ENCODE peak calls at places on chromosome 2, in six cellular contexts. One of them, this sample, is unnamed.
A peak's percentile ranks its signal among the peaks of the same experiment; 100 is the strongest.

GRCh38 chr2:121355488-121355887 is 70.5 kb upstream of the TFCP2L1 start:
- DNase-seq in K562: no peak
- DNase-seq in H1: no peak
- DNase-seq in HepG2: peak; percentile 59
- DNase-seq in SK-N-SH: no peak
- DNase-seq in HCT116: no peak
- DNase-seq in this sample: no peak

GRCh38 chr2:119490653-119491195 is 33.6 kb downstream of the SCTR start:
- DNase-seq in H1: no peak
- DNase-seq in HCT116: no peak
- DNase-seq in SK-N-SH: no peak
- DNase-seq in HepG2: no peak
- DNase-seq in K562: no peak
- DNase-seq in this sample: no peak

GRCh38 chr2:53646788-53647187 is 120.8 kb upstream of the CHAC2 start:
- DNase-seq in HepG2: no peak
- DNase-seq in H1: peak; percentile 3
- DNase-seq in K562: no peak
- DNase-seq in SK-N-SH: no peak
- DNase-seq in HCT116: no peak
- DNase-seq in this sample: peak; percentile 39

GRCh38 chr2:171952748-171953147 is 30.5 kb downstream of the HAT1 start:
- DNase-seq in SK-N-SH: no peak
- DNase-seq in K562: no peak
- DNase-seq in H1: no peak
- DNase-seq in HepG2: no peak
- DNase-seq in HCT116: no peak
- DNase-seq in this sample: no peak

GRCh38 chr2:65637061-65637460 is 204.7 kb upstream of the SPRED2 start:
- DNase-seq in SK-N-SH: no peak
- DNase-seq in H1: no peak
- DNase-seq in HepG2: no peak
- DNase-seq in HCT116: no peak
- DNase-seq in K562: no peak
- DNase-seq in this sample: no peak

GRCh38 chr2:148391324-148391723 is 253.2 kb upstream of the EPC2 start:
- DNase-seq in HCT116: no peak
- DNase-seq in HepG2: no peak
- DNase-seq in H1: no peak
- DNase-seq in K562: no peak
- DNase-seq in SK-N-SH: no peak
- DNase-seq in this sample: no peak

GRCh38 chr2:181025004-181025403 is 44.6 kb downstream of the UBE2E3 start:
- DNase-seq in K562: no peak
- DNase-seq in H1: no peak
- DNase-seq in SK-N-SH: no peak
- DNase-seq in HepG2: no peak
- DNase-seq in HCT116: no peak
- DNase-seq in this sample: no peak

GRCh38 chr2:105239924-105240323 is 1.6 kb upstream of the GPR45 start:
- DNase-seq in H1: no peak
- DNase-seq in K562: no peak
- DNase-seq in HCT116: no peak
- DNase-seq in SK-N-SH: no peak
- DNase-seq in HepG2: no peak
- DNase-seq in this sample: no peak

GRCh38 chr2:63530880-63531279 is 57.4 kb downstream of the WDPCP start:
- DNase-seq in HepG2: no peak
- DNase-seq in K562: no peak
- DNase-seq in H1: no peak
- DNase-seq in HCT116: no peak
- DNase-seq in SK-N-SH: no peak
- DNase-seq in this sample: no peak

GRCh38 chr2:80348078-80348477 is 43.5 kb upstream of the LRRTM1 start:
- DNase-seq in HCT116: no peak
- DNase-seq in K562: no peak
- DNase-seq in SK-N-SH: no peak
- DNase-seq in H1: no peak
- DNase-seq in HepG2: no peak
- DNase-seq in this sample: no peak

GRCh38 chr2:19357383-19358241 is 811 bp downstream of the OSR1 start:
- DNase-seq in H1: no peak
- DNase-seq in HCT116: no peak
- DNase-seq in SK-N-SH: peak; percentile 46
- DNase-seq in HepG2: no peak
- DNase-seq in K562: no peak
- DNase-seq in this sample: no peak

GRCh38 chr2:73028841-73029240 is 42.7 kb downstream of the SFXN5 start:
- DNase-seq in K562: no peak
- DNase-seq in SK-N-SH: no peak
- DNase-seq in HepG2: no peak
- DNase-seq in H1: no peak
- DNase-seq in HCT116: no peak
- DNase-seq in this sample: no peak

GRCh38 chr2:7982054-7982453 is 699.8 kb upstream of the ID2 start:
- DNase-seq in SK-N-SH: no peak
- DNase-seq in HepG2: no peak
- DNase-seq in H1: no peak
- DNase-seq in HCT116: no peak
- DNase-seq in K562: no peak
- DNase-seq in this sample: no peak

GRCh38 chr2:180743412-180743811 is 237.0 kb upstream of the UBE2E3 start:
- DNase-seq in SK-N-SH: no peak
- DNase-seq in H1: no peak
- DNase-seq in K562: no peak
- DNase-seq in HepG2: no peak
- DNase-seq in HCT116: no peak
- DNase-seq in this sample: no peak

GRCh38 chr2:239329972-239330572 is 70.7 kb downstream of the HDAC4 start:
- DNase-seq in H1: no peak
- DNase-seq in SK-N-SH: peak; percentile 61
- DNase-seq in HCT116: no peak
- DNase-seq in K562: no peak
- DNase-seq in HepG2: no peak
- DNase-seq in this sample: no peak

GRCh38 chr2:236133410-236134012 is 34.7 kb downstream of the GBX2 start:
- DNase-seq in SK-N-SH: no peak
- DNase-seq in K562: no peak
- DNase-seq in H1: no peak
- DNase-seq in HCT116: no peak
- DNase-seq in HepG2: no peak
- DNase-seq in this sample: no peak

GRCh38 chr2:134154269-134154668 is 99.6 kb upstream of the MGAT5 start:
- DNase-seq in HepG2: no peak
- DNase-seq in SK-N-SH: no peak
- DNase-seq in H1: no peak
- DNase-seq in K562: peak; percentile 21
- DNase-seq in HCT116: no peak
- DNase-seq in this sample: no peak

GRCh38 chr2:15818186-15818795 is 122.1 kb upstream of the MYCN start:
- DNase-seq in SK-N-SH: no peak
- DNase-seq in H1: no peak
- DNase-seq in K562: no peak
- DNase-seq in HepG2: no peak
- DNase-seq in HCT116: no peak
- DNase-seq in this sample: no peak

DNA sequence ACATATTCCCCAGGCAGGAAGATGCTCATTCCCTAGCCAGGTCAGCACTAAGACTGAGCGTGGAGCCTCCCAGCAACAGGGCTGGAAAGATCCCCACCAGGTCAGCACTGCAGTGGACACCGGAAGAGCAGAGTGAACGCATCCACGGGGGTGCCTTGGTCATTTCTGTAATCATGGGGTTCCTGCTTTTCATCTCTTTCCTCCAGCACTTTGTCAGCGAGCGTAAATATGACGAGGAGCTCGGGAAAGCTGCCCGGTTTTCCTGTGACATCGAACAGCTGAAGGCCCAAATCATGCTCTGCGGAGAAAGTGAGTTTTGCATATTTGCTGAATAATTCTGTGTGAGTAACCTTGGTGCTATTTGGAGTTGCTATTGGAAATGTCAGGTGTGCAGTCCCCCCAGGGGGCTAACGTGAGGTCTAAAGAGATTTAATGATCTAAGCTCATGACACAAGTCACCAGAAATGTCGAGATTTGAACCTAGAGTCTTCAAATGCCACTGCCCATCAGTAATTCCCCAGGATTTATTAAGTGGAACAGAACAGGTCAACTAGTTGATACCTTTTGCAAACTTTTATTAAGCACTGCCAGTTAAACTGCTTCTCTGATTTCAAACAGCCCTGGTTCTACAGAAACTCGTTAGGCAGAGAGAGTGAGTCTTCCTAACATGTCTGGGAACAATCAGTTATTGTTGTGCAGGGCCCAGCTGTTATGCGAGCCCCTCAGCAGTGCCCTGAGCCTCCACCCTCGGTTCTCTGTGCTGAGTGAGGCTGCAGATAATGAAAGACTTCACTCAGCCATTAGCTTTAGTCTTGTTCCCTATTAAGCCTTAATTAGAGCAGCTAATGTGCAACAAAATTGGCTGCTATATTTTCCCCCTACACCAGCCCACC is 39.9 kb downstream of the KCTD18 start:
- DNase-seq in HCT116: no peak
- DNase-seq in K562: no peak
- DNase-seq in H1: no peak
- DNase-seq in HepG2: no peak
- DNase-seq in SK-N-SH: no peak
- DNase-seq in this sample: no peak
- H3K36me3 ChIP-seq in HCT116: peaks cover 13% of the 10 kb centered on the region
- H3K36me3 ChIP-seq in K562: no peaks in the 10 kb centered on the region
- H3K36me3 ChIP-seq in H1: peaks cover 89% of the 10 kb centered on the region
- H3K36me3 ChIP-seq in HepG2: peaks cover 61% of the 10 kb centered on the region
- H3K36me3 ChIP-seq in SK-N-SH: peaks cover 39% of the 10 kb centered on the region
- H3K36me3 ChIP-seq in this sample: peaks cover 52% of the 10 kb centered on the region

DNA sequence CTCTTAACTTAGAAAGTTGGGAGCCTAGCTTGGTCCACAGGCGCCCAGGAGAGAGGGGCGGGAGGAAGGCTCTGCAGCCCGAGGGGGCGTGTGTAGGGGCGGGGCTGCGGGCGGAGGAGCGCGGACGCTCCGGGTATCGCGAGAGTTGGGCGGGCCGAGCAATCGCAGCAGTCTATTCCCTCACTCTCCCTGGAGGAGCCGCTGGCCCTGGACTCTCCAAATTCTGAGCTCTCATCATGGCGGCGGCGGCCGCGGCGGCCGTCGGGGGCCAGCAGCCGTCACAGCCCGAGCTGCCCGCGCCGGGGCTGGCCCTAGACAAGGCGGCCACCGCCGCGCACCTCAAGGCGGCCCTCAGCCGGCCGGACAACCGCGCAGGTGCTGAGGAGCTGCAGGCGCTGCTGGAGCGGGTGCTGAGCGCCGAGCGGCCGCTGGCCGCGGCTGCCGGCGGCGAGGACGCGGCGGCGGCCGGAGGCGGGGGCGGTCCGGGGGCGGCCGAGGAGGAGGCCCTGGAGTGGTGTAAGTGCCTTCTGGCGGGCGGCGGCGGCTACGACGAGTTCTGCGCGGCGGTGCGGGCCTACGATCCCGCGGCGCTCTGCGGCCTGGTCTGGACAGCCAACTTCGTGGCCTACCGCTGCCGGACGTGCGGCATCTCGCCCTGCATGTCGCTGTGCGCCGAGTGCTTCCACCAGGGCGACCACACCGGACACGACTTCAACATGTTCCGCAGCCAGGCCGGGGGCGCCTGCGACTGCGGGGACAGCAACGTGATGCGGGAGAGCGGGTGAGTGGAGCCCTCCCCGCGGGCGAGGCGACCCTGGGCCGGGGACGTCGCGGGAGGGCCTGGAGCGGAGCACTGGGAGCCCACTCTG is at the start of gene UBR3:
- DNase-seq in SK-N-SH: peak; percentile 99
- DNase-seq in HepG2: peak; percentile 91
- DNase-seq in H1: peak; percentile 80
- DNase-seq in HCT116: peak; percentile 76
- DNase-seq in K562: peak; percentile 98
- DNase-seq in this sample: peak; percentile 90
- H3K4me1 ChIP-seq in SK-N-SH: peaks cover 10% of the 10 kb centered on the region
- H3K4me1 ChIP-seq in HepG2: peaks cover 55% of the 10 kb centered on the region
- H3K4me1 ChIP-seq in H1: no peaks in the 10 kb centered on the region
- H3K4me1 ChIP-seq in HCT116: peaks cover 27% of the 10 kb centered on the region
- H3K4me1 ChIP-seq in K562: peaks cover 34% of the 10 kb centered on the region
- H3K4me1 ChIP-seq in this sample: no peaks in the 10 kb centered on the region

GRCh38 chr2:9982891-9983290 is 31.4 kb downstream of the GRHL1 start:
- DNase-seq in H1: no peak
- DNase-seq in K562: no peak
- DNase-seq in HCT116: no peak
- DNase-seq in HepG2: no peak
- DNase-seq in SK-N-SH: no peak
- DNase-seq in this sample: no peak

GRCh38 chr2:9984217-9984739 is 32.8 kb downstream of the GRHL1 start:
- DNase-seq in HCT116: peak; percentile 47
- DNase-seq in SK-N-SH: peak; percentile 78
- DNase-seq in HepG2: peak; percentile 38
- DNase-seq in K562: peak; percentile 74
- DNase-seq in H1: no peak
- DNase-seq in this sample: peak; percentile 48

GRCh38 chr2:9984861-9985480 is 33.5 kb downstream of the GRHL1 start:
- DNase-seq in HepG2: no peak
- DNase-seq in K562: no peak
- DNase-seq in SK-N-SH: no peak
- DNase-seq in HCT116: no peak
- DNase-seq in H1: no peak
- DNase-seq in this sample: no peak

GRCh38 chr2:9982248-9982647 is 30.8 kb downstream of the GRHL1 start:
- DNase-seq in HepG2: no peak
- DNase-seq in H1: no peak
- DNase-seq in SK-N-SH: no peak
- DNase-seq in HCT116: no peak
- DNase-seq in K562: no peak
- DNase-seq in this sample: no peak

DNA sequence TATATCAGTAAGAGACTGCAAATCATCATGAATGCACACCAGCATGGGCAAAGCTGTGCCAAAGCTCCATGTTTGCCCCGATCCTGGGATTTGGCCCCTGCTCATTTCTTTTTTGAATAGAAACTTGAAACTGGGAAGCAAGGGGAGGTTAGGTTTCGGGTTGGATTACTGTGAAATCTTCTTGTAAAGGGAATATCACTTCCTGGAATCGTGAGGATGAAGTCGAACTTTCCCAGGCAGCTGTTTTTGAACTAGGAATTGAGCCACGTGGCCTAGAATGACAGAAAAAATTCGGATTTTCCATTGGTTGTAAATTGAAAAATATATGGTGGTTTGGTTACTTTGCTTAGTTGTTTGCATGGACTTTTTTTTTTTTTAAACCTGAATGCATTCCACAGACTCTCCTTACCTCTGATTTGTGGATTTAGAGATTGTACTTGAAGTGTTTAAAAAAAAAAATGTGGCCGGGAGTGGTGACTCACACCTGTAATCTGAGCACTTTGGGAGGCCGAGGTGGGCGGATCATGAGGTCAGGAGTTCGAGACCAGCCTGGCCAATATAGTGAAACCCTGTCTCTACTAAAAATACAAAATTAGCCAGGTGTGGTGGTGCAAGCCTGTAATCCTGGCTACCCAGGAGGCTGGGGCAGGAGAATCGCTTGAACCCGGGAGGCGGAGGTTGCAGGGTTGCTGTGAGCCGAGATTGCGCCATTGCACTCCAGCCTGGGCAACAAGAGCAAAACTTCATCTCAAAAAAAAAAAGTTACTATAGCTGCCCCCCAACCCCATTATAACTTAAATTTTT is 32.1 kb downstream of the GRHL1 start:
- DNase-seq in SK-N-SH: no peak
- DNase-seq in H1: no peak
- DNase-seq in K562: no peak
- DNase-seq in HCT116: no peak
- DNase-seq in HepG2: no peak
- DNase-seq in this sample: no peak
- TF ChIP-seq YY1 in SK-N-SH: no peak
- TF ChIP-seq YY1 in H1: no peak
- TF ChIP-seq YY1 in K562: no peak
- TF ChIP-seq YY1 in HCT116: no peak
- TF ChIP-seq YY1 in HepG2: no peak
- TF ChIP-seq YY1 in this sample: no peak

GRCh38 chr2:233122541-233122940 is 62.4 kb downstream of the INPP5D start:
- DNase-seq in HepG2: no peak
- DNase-seq in HCT116: no peak
- DNase-seq in K562: no peak
- DNase-seq in H1: no peak
- DNase-seq in SK-N-SH: no peak
- DNase-seq in this sample: no peak
- H3K36me3 ChIP-seq in HepG2: no peaks in the 10 kb centered on the region
- H3K36me3 ChIP-seq in HCT116: no peaks in the 10 kb centered on the region
- H3K36me3 ChIP-seq in K562: no peaks in the 10 kb centered on the region
- H3K36me3 ChIP-seq in H1: no peaks in the 10 kb centered on the region
- H3K36me3 ChIP-seq in SK-N-SH: no peaks in the 10 kb centered on the region
- H3K36me3 ChIP-seq in this sample: no peaks in the 10 kb centered on the region

This sample was measured in NT2/D1.